ENCODE peak calls at places on chromosomes 7 and 10, in four cellular contexts. Q is RCC 7860, D is SJSA1, T is skeletal muscle cell. U is an unnamed sample.

GRCh38 chr10:74437822-74438221 is 286.8 kb downstream of the ADK start:
- DNase-seq in Q (peak; percentile 52), D (peak; percentile 27), T (peak; percentile 31), U (no peak)

GRCh38 chr7:101099969-101100781 is 14.9 kb downstream of the TRIM56 start:
- DNase-seq in Q (peak; percentile 100), D (peak; percentile 99), T (peak; percentile 100), U (peak; percentile 99)

GRCh38 chr10:29248156-29248555 is 40.7 kb upstream of the LYZL1 start:
- DNase-seq in Q (no peak), T (no peak), D (no peak), U (no peak)

GRCh38 chr7:130845581-130846085 is 111.6 kb upstream of the KLF14 start:
- DNase-seq in T (peak; percentile 71), D (peak; percentile 81), Q (no peak), U (peak; percentile 79)

GRCh38 chr7:131007439-131008330 is 273.7 kb upstream of the KLF14 start:
- DNase-seq in T (no peak), D (peak; percentile 86), Q (peak; percentile 82), U (peak; percentile 66)

GRCh38 chr7:148905093-148905666 is 21.1 kb upstream of the EZH2 start:
- DNase-seq in D (no peak), T (no peak), Q (no peak), U (no peak)

GRCh38 chr10:523925-524324 is 165.5 kb downstream of the DIP2C start:
- DNase-seq in D (no peak), T (no peak), Q (no peak), U (no peak)

GRCh38 chr10:132878091-132878729 is 64.2 kb downstream of the CFAP46 start:
- DNase-seq in Q (no peak), T (no peak), D (no peak), U (no peak)

GRCh38 chr10:77162697-77163096 is 474.9 kb downstream of the KCNMA1 start:
- DNase-seq in T (no peak), D (no peak), Q (peak; percentile 33), U (no peak)

GRCh38 chr7:135771961-135772638 is 23.5 kb upstream of the FAM180A start:
- DNase-seq in D (no peak), T (peak; percentile 83), Q (peak; percentile 17), U (peak; percentile 43)

GRCh38 chr10:13788320-13788600 is 201.5 kb downstream of the PRPF18 start:
- DNase-seq in T (no peak), Q (no peak), D (peak; percentile 12), U (no peak)

GRCh38 chr10:7027913-7028808 is 382.7 kb downstream of the SFMBT2 start:
- DNase-seq in D (no peak), Q (no peak), T (peak; percentile 40), U (peak; percentile 9)

GRCh38 chr7:154450434-154450833 is 398.2 kb downstream of the DPP6 start:
- DNase-seq in T (no peak), D (no peak), Q (no peak), U (no peak)

GRCh38 chr10:61860964-61861758 is 40.3 kb upstream of the ARID5B start:
- DNase-seq in T (no peak), Q (no peak), D (no peak), U (no peak)

GRCh38 chr7:17646181-17646956 is 293.9 kb downstream of the SNX13 start:
- DNase-seq in Q (peak; percentile 18), T (no peak), D (peak; percentile 48), U (peak; percentile 50)

GRCh38 chr10:80459047-80459865 is 5.1 kb downstream of the TSPAN14 start:
- DNase-seq in D (peak; percentile 79), T (no peak), Q (peak; percentile 38), U (peak; percentile 89)

GRCh38 chr10:59435707-59436106 is 73.4 kb upstream of the FAM13C start:
- DNase-seq in D (peak; percentile 47), Q (no peak), T (no peak), U (no peak)

GRCh38 chr7:101534015-101534803 is 94.9 kb downstream of the MYL10 start:
- DNase-seq in D (no peak), T (no peak), Q (no peak), U (no peak)

GRCh38 chr10:3748484-3748883 is 36.5 kb downstream of the KLF6 start:
- DNase-seq in D (no peak), T (no peak), Q (peak; percentile 57), U (no peak)

GRCh38 chr10:36662571-36662970 is 462.8 kb upstream of the ANKRD30A start:
- DNase-seq in D (no peak), T (no peak), Q (no peak), U (no peak)

GRCh38 chr7:121676168-121676567 is 196.8 kb upstream of the PTPRZ1 start:
- DNase-seq in T (no peak), D (no peak), Q (no peak), U (no peak)

GRCh38 chr7:95772771-95773581 is 622 bp downstream of the DYNC1I1 start:
- DNase-seq in Q (no peak), T (no peak), D (peak; percentile 11), U (no peak)